ENCODE peak calls at places on chromosomes 16 and 17, in four cellular contexts. K is pancreas, T is uterus, M is esophagus muscularis mucosa. B is an unnamed sample.
A peak's percentile ranks its signal among the peaks of the same experiment; 100 is the strongest.

GRCh38 chr16:25838724-25839186 is 147.0 kb downstream of the HS3ST4 start:
- DNase-seq in K (peak; percentile 3), M (no peak), T (no peak), B (no peak)

GRCh38 chr17:22409160-22409751 is 716.9 kb downstream of the KCNJ18 start:
- DNase-seq in T (no peak), M (no peak), K (no peak), B (no peak)

GRCh38 chr16:86508947-86509758 is 1.2 kb upstream of the FOXF1 start:
- DNase-seq in T (peak; percentile 33), M (no peak), K (no peak), B (no peak)

GRCh38 chr16:84899414-84899813 is 79.6 kb downstream of the CRISPLD2 start:
- DNase-seq in K (no peak), T (no peak), M (no peak), B (no peak)

GRCh38 chr16:83956336-83957289 is 3.6 kb downstream of the OSGIN1 start:
- DNase-seq in K (peak; percentile 67), T (peak; percentile 62), M (no peak), B (peak; percentile 90)

GRCh38 chr17:61402978-61403845 is 3.6 kb downstream of the TBX2 start:
- DNase-seq in T (peak; percentile 15), M (no peak), K (no peak), B (peak; percentile 46)

GRCh38 chr16:89365044-89365467 is 125.3 kb downstream of the ANKRD11 start:
- DNase-seq in M (no peak), K (no peak), T (no peak), B (no peak)

GRCh38 chr17:10875411-10875810 is 37.5 kb upstream of the PIRT start:
- DNase-seq in K (no peak), T (no peak), M (no peak), B (no peak)

GRCh38 chr16:13306153-13306552 is 404.8 kb downstream of the SHISA9 start:
- DNase-seq in K (no peak), T (no peak), M (no peak), B (no peak)

GRCh38 chr17:80811181-80812105 is 180.2 kb upstream of the CHMP6 start:
- DNase-seq in T (peak; percentile 8), K (no peak), M (no peak), B (no peak)

GRCh38 chr16:1331712-1332617 is 1.5 kb upstream of the BAIAP3 start:
- DNase-seq in M (no peak), T (peak; percentile 61), K (peak; percentile 79), B (peak; percentile 89)

GRCh38 chr17:72421128-72422092 is 300.6 kb downstream of the SOX9 start:
- DNase-seq in T (no peak), M (no peak), K (peak; percentile 86), B (no peak)

GRCh38 chr16:46968063-46968435 is 5.4 kb downstream of the DNAJA2 start:
- DNase-seq in T (no peak), K (no peak), M (no peak), B (no peak)

GRCh38 chr17:70169707-70170597 is 620 bp downstream of the KCNJ2 start:
- DNase-seq in M (no peak), K (no peak), T (no peak), B (no peak)

GRCh38 chr16:74030000-74030399 is 266.6 kb upstream of the PSMD7 start:
- DNase-seq in M (no peak), K (no peak), T (no peak), B (no peak)

GRCh38 chr17:45296833-45297124 is 20.0 kb downstream of the MAP3K14 start:
- DNase-seq in M (no peak), T (no peak), K (no peak), B (no peak)

GRCh38 chr17:45293413-45294211 is 23.2 kb downstream of the MAP3K14 start:
- DNase-seq in M (peak; percentile 95), K (peak; percentile 78), T (peak; percentile 93), B (peak; percentile 79)

GRCh38 chr17:45294506-45294905 is 22.3 kb downstream of the MAP3K14 start:
- DNase-seq in T (no peak), K (peak; percentile 74), M (no peak), B (no peak)

GRCh38 chr17:45298546-45299285 is 18.1 kb downstream of the MAP3K14 start:
- DNase-seq in M (no peak), T (no peak), K (no peak), B (no peak)

DNA sequence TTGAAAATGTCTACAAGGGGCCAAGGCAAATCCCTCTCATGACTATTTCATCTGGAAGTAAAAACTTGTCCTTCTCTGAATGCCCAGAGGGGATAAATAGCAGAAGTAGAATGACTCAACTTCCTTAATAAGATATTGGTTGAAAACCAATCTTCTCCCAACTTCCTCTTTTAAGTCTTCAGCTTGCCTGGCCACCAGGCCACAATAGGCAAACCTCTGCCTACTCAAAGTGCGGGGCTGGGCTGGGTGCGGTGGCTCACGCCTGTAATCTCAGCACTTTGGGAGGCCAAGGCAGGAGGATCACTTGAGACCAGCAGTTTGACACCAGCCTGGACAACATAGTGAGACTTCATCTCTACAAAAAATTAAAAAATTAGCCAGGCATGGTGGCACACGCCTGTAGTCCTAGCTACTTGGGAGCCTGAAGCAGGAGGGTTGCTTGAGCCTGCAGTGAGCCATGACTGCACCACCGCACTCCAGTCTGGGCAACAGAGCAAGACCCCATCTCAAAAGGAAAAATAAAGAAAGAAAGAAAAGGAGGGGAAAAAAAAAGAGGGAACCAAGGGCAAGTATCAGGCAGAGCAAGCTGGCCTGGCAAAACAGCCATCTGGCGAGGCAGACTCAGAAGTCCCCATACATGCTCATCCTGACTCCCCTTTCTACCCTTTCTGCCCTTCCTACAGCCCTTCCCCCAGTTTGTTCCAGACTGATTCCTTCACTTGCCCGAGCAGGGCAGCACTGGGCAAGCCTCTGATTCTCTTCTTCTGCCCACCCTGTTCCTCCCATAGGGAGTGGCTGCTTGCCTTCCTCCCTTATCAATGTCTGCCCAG is 20.6 kb downstream of the MAP3K14 start:
- DNase-seq in K (no peak), T (no peak), M (no peak), B (peak; percentile 70)
- H3K4me1 ChIP-seq in K (peaks cover 83% of the 10 kb centered on the region), T (peaks cover 45% of the 10 kb centered on the region), M (peaks cover 100% of the 10 kb centered on the region), B (peaks cover 100% of the 10 kb centered on the region)

GRCh38 chr17:78219396-78220150 is 5.5 kb downstream of the BIRC5 start:
- DNase-seq in T (no peak), M (no peak), K (no peak), B (no peak)
- H3K4me3 ChIP-seq in T (no peak overlapping the region), M (no peak overlapping the region), K (no peak overlapping the region), B (no peak overlapping the region)

DNA sequence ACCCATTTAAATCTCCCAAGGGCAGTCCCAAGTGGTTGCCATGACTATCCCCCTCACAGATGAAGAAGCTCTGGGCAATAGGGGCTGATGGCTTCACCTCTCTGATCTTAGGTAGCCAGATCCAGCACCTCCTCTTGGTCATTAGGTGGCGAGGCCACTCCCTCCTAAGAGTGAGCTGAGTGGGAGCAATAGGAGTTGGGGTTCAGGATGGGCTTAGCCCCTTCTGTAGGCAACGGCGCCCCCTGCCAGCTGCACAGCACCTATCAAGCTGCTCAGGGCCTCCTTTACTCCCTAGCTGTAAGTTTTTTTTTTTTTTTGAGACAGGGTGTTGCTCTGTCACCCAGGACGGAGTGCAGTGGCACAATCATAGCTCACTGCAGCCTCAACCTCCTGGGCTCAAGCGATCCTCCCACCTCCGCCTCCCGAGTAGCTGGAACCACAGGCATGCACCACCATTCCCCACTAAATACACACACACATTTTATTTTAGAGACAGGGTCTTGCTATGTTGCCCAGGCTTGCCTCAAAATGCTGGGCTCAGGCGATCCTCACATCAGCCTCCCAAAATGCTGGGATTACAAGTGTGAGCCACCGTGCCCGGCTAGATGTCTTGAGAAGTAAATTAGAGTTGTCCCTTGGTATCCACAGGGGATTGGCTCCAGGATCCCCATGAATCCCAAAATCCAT is 3.5 kb upstream of the RRAD start:
- DNase-seq in M (no peak), K (no peak), T (no peak), B (no peak)
- H3K27ac ChIP-seq in M (no peak overlapping the region), K (no peak overlapping the region), T (no peak overlapping the region), B (no peak overlapping the region)

GRCh38 chr16:81816351-81816750 is 37.3 kb downstream of the PLCG2 start:
- DNase-seq in T (no peak), M (no peak), K (no peak), B (no peak)

GRCh38 chr16:81817296-81817695 is 38.2 kb downstream of the PLCG2 start:
- DNase-seq in K (no peak), M (no peak), T (no peak), B (no peak)

GRCh38 chr16:81815429-81815766 is 36.3 kb downstream of the PLCG2 start:
- DNase-seq in M (no peak), T (no peak), K (no peak), B (no peak)

GRCh38 chr16:81817789-81818304 is 38.8 kb downstream of the PLCG2 start:
- DNase-seq in K (no peak), M (no peak), T (no peak), B (peak; percentile 53)

GRCh38 chr16:81816793-81817210 is 37.7 kb downstream of the PLCG2 start:
- DNase-seq in T (no peak), M (no peak), K (no peak), B (no peak)
- H3K4me1 ChIP-seq in T (no peaks in the 10 kb centered on the region), M (no peaks in the 10 kb centered on the region), K (no peaks in the 10 kb centered on the region), B (peaks cover 9% of the 10 kb centered on the region)

DNA sequence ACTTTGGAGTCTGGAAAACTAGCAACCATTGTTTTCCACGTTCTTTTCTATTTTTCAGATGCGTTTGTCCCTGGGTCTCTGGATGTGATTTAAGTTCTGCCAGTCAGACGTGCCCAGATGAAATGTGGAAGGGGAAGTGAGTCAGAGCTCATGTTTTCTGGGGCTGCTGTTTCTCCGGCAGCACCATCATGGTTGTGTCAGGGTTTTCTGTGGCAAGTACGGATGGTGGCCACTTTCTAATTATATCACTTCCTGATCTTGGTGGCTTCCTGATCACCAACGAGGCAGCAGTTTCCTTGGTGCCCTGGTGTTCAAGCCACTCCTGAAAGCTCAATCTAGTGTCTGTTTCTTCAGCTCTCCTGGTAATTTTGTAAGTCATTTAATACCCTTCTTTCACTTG is 31.4 kb upstream of the PMFBP1 start:
- DNase-seq in M (no peak), T (no peak), K (no peak), B (no peak)
- H3K4me3 ChIP-seq in M (no peak overlapping the region), T (no peak overlapping the region), K (no peak overlapping the region), B (no peak overlapping the region)

GRCh38 chr17:68458260-68459029 is 1.1 kb upstream of the WIPI1 start:
- DNase-seq in K (no peak), T (no peak), M (no peak), B (no peak)
- H3K27ac ChIP-seq in K (peak overlapping the region; percentile 39), T (peak overlapping the region; percentile 97), M (peak overlapping the region; percentile 94), B (peak overlapping the region; percentile 76)

GRCh38 chr16:29320274-29320999 is 86.1 kb downstream of the NPIPB11 start:
- DNase-seq in M (no peak), K (no peak), T (no peak), B (no peak)
- H3K4me1 ChIP-seq in M (no peaks in the 10 kb centered on the region), K (no peaks in the 10 kb centered on the region), T (peaks cover 5% of the 10 kb centered on the region), B (peaks cover 8% of the 10 kb centered on the region)

GRCh38 chr17:1413281-1413791 is 13.3 kb upstream of the YWHAE start:
- DNase-seq in T (peak; percentile 31), M (no peak), K (peak; percentile 88), B (peak; percentile 63)
- H3K4me3 ChIP-seq in T (no peak overlapping the region), M (no peak overlapping the region), K (no peak overlapping the region), B (no peak overlapping the region)

DNA sequence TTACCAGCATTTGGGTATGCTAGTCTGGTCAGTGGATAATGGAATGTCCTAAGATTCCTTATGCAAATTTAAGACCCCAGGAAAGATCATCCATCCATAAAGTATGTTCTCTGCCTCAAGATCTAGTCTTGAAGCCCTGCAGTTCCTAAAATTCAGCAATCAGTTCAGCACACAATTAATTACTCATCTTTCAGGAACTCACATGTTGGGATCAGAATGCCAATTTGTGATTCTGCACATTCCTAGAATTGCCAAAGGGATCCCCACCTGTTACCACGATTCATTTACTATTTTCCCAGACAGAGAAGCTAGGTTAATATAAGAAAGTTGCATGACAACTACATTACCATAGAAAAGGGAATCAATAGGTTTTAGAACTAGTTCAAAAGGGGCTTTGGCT is 3.2 kb downstream of the OR2C1 start:
- DNase-seq in K (no peak), M (no peak), T (no peak), B (no peak)
- H3K27ac ChIP-seq in K (no peak overlapping the region), M (no peak overlapping the region), T (no peak overlapping the region), B (no peak overlapping the region)

B was measured in lower lobe of right lung.